ENCODE peak calls at places on chromosomes 2 and 18, in five cellular contexts. One of them, this sample, is unnamed.

GRCh38 chr18:47150029-47150823 is at the start of gene HDHD2:
- DNase-seq in BJ: peak
- DNase-seq in DMS79: peak
- DNase-seq in HFF-Myc: peak
- DNase-seq in stimulated activated CD4-positive, alpha-beta T cell treated with anti-CD3 and anti-CD28 coated beads, Interleukin-1b, Interleukin-23, amount 100 ng/mL, for 24 hours: peak
- DNase-seq in this sample: peak

GRCh38 chr18:40984856-40985255 is 970.2 kb upstream of the PIK3C3 start:
- DNase-seq in BJ: no peak
- DNase-seq in DMS79: no peak
- DNase-seq in HFF-Myc: no peak
- DNase-seq in stimulated activated CD4-positive, alpha-beta T cell treated with anti-CD3 and anti-CD28 coated beads, Interleukin-1b, Interleukin-23, amount 100 ng/mL, for 24 hours: no peak
- DNase-seq in this sample: no peak

GRCh38 chr2:239137890-239138283 is 262.9 kb downstream of the HDAC4 start:
- DNase-seq in BJ: no peak
- DNase-seq in DMS79: no peak
- DNase-seq in HFF-Myc: no peak
- DNase-seq in stimulated activated CD4-positive, alpha-beta T cell treated with anti-CD3 and anti-CD28 coated beads, Interleukin-1b, Interleukin-23, amount 100 ng/mL, for 24 hours: no peak
- DNase-seq in this sample: no peak

GRCh38 chr2:96537734-96538486 is 1.4 kb downstream of the ARID5A start:
- DNase-seq in BJ: no peak
- DNase-seq in DMS79: no peak
- DNase-seq in HFF-Myc: no peak
- DNase-seq in stimulated activated CD4-positive, alpha-beta T cell treated with anti-CD3 and anti-CD28 coated beads, Interleukin-1b, Interleukin-23, amount 100 ng/mL, for 24 hours: no peak
- DNase-seq in this sample: no peak

GRCh38 chr2:45446016-45446415 is 165.1 kb downstream of the SRBD1 start:
- DNase-seq in BJ: no peak
- DNase-seq in DMS79: no peak
- DNase-seq in HFF-Myc: no peak
- DNase-seq in stimulated activated CD4-positive, alpha-beta T cell treated with anti-CD3 and anti-CD28 coated beads, Interleukin-1b, Interleukin-23, amount 100 ng/mL, for 24 hours: no peak
- DNase-seq in this sample: no peak

GRCh38 chr2:238797537-238797936 is 50.3 kb upstream of the TWIST2 start:
- DNase-seq in BJ: no peak
- DNase-seq in DMS79: no peak
- DNase-seq in HFF-Myc: no peak
- DNase-seq in stimulated activated CD4-positive, alpha-beta T cell treated with anti-CD3 and anti-CD28 coated beads, Interleukin-1b, Interleukin-23, amount 100 ng/mL, for 24 hours: no peak
- DNase-seq in this sample: no peak

GRCh38 chr2:67037655-67038054 is 359.5 kb upstream of the ETAA1 start:
- DNase-seq in BJ: no peak
- DNase-seq in DMS79: no peak
- DNase-seq in HFF-Myc: no peak
- DNase-seq in stimulated activated CD4-positive, alpha-beta T cell treated with anti-CD3 and anti-CD28 coated beads, Interleukin-1b, Interleukin-23, amount 100 ng/mL, for 24 hours: no peak
- DNase-seq in this sample: no peak

GRCh38 chr2:5290911-5291546 is 401.2 kb upstream of the SOX11 start:
- DNase-seq in BJ: no peak
- DNase-seq in DMS79: no peak
- DNase-seq in HFF-Myc: no peak
- DNase-seq in stimulated activated CD4-positive, alpha-beta T cell treated with anti-CD3 and anti-CD28 coated beads, Interleukin-1b, Interleukin-23, amount 100 ng/mL, for 24 hours: no peak
- DNase-seq in this sample: no peak

GRCh38 chr2:110978871-110979833 is 141.6 kb upstream of the BCL2L11 start:
- DNase-seq in BJ: no peak
- DNase-seq in DMS79: no peak
- DNase-seq in HFF-Myc: no peak
- DNase-seq in stimulated activated CD4-positive, alpha-beta T cell treated with anti-CD3 and anti-CD28 coated beads, Interleukin-1b, Interleukin-23, amount 100 ng/mL, for 24 hours: no peak
- DNase-seq in this sample: no peak

GRCh38 chr2:217636578-217637267 is 366.1 kb downstream of the TNS1 start:
- DNase-seq in BJ: no peak
- DNase-seq in DMS79: no peak
- DNase-seq in HFF-Myc: no peak
- DNase-seq in stimulated activated CD4-positive, alpha-beta T cell treated with anti-CD3 and anti-CD28 coated beads, Interleukin-1b, Interleukin-23, amount 100 ng/mL, for 24 hours: no peak
- DNase-seq in this sample: no peak

GRCh38 chr18:24809173-24809955 is 348.9 kb downstream of the HRH4 start:
- DNase-seq in BJ: no peak
- DNase-seq in DMS79: no peak
- DNase-seq in HFF-Myc: no peak
- DNase-seq in stimulated activated CD4-positive, alpha-beta T cell treated with anti-CD3 and anti-CD28 coated beads, Interleukin-1b, Interleukin-23, amount 100 ng/mL, for 24 hours: no peak
- DNase-seq in this sample: no peak

GRCh38 chr18:12408247-12408869 is 629 bp downstream of the PRELID3A start:
- DNase-seq in BJ: no peak
- DNase-seq in DMS79: peak
- DNase-seq in HFF-Myc: no peak
- DNase-seq in stimulated activated CD4-positive, alpha-beta T cell treated with anti-CD3 and anti-CD28 coated beads, Interleukin-1b, Interleukin-23, amount 100 ng/mL, for 24 hours: no peak
- DNase-seq in this sample: no peak

GRCh38 chr2:27860111-27860510 is 30.1 kb downstream of the RBKS start:
- DNase-seq in BJ: peak
- DNase-seq in DMS79: no peak
- DNase-seq in HFF-Myc: no peak
- DNase-seq in stimulated activated CD4-positive, alpha-beta T cell treated with anti-CD3 and anti-CD28 coated beads, Interleukin-1b, Interleukin-23, amount 100 ng/mL, for 24 hours: no peak
- DNase-seq in this sample: no peak

GRCh38 chr18:69900941-69901340 is 46.7 kb downstream of the CD226 start:
- DNase-seq in BJ: no peak
- DNase-seq in DMS79: no peak
- DNase-seq in HFF-Myc: no peak
- DNase-seq in stimulated activated CD4-positive, alpha-beta T cell treated with anti-CD3 and anti-CD28 coated beads, Interleukin-1b, Interleukin-23, amount 100 ng/mL, for 24 hours: no peak
- DNase-seq in this sample: no peak

GRCh38 chr2:112720785-112721184 is at the start of gene NT5DC4:
- DNase-seq in BJ: no peak
- DNase-seq in DMS79: no peak
- DNase-seq in HFF-Myc: no peak
- DNase-seq in stimulated activated CD4-positive, alpha-beta T cell treated with anti-CD3 and anti-CD28 coated beads, Interleukin-1b, Interleukin-23, amount 100 ng/mL, for 24 hours: no peak
- DNase-seq in this sample: no peak

GRCh38 chr18:37563810-37564511 is 1.6 kb downstream of the CELF4 start:
- DNase-seq in BJ: no peak
- DNase-seq in DMS79: peak
- DNase-seq in HFF-Myc: no peak
- DNase-seq in stimulated activated CD4-positive, alpha-beta T cell treated with anti-CD3 and anti-CD28 coated beads, Interleukin-1b, Interleukin-23, amount 100 ng/mL, for 24 hours: no peak
- DNase-seq in this sample: no peak

GRCh38 chr2:111209045-111209514 is 88.4 kb downstream of the BCL2L11 start:
- DNase-seq in BJ: no peak
- DNase-seq in DMS79: no peak
- DNase-seq in HFF-Myc: peak
- DNase-seq in stimulated activated CD4-positive, alpha-beta T cell treated with anti-CD3 and anti-CD28 coated beads, Interleukin-1b, Interleukin-23, amount 100 ng/mL, for 24 hours: peak
- DNase-seq in this sample: no peak

GRCh38 chr2:88074854-88075292 is 7.2 kb downstream of the SMYD1 start:
- DNase-seq in BJ: peak
- DNase-seq in DMS79: no peak
- DNase-seq in HFF-Myc: peak
- DNase-seq in stimulated activated CD4-positive, alpha-beta T cell treated with anti-CD3 and anti-CD28 coated beads, Interleukin-1b, Interleukin-23, amount 100 ng/mL, for 24 hours: no peak
- DNase-seq in this sample: no peak

GRCh38 chr2:240856151-240856980 is 12.3 kb upstream of the AGXT start:
- DNase-seq in BJ: no peak
- DNase-seq in DMS79: no peak
- DNase-seq in HFF-Myc: no peak
- DNase-seq in stimulated activated CD4-positive, alpha-beta T cell treated with anti-CD3 and anti-CD28 coated beads, Interleukin-1b, Interleukin-23, amount 100 ng/mL, for 24 hours: no peak
- DNase-seq in this sample: no peak

GRCh38 chr2:47174731-47175361 is 19.7 kb upstream of the STPG4 start:
- DNase-seq in BJ: no peak
- DNase-seq in DMS79: peak
- DNase-seq in HFF-Myc: no peak
- DNase-seq in stimulated activated CD4-positive, alpha-beta T cell treated with anti-CD3 and anti-CD28 coated beads, Interleukin-1b, Interleukin-23, amount 100 ng/mL, for 24 hours: no peak
- DNase-seq in this sample: no peak

GRCh38 chr2:67290451-67290991 is 106.6 kb upstream of the ETAA1 start:
- DNase-seq in BJ: peak
- DNase-seq in DMS79: no peak
- DNase-seq in HFF-Myc: peak
- DNase-seq in stimulated activated CD4-positive, alpha-beta T cell treated with anti-CD3 and anti-CD28 coated beads, Interleukin-1b, Interleukin-23, amount 100 ng/mL, for 24 hours: no peak
- DNase-seq in this sample: no peak

GRCh38 chr2:195555971-195556370 is 101.1 kb upstream of the SLC39A10 start:
- DNase-seq in BJ: no peak
- DNase-seq in DMS79: no peak
- DNase-seq in HFF-Myc: no peak
- DNase-seq in stimulated activated CD4-positive, alpha-beta T cell treated with anti-CD3 and anti-CD28 coated beads, Interleukin-1b, Interleukin-23, amount 100 ng/mL, for 24 hours: no peak
- DNase-seq in this sample: no peak

GRCh38 chr18:499351-500229 is 911 bp downstream of the COLEC12 start:
- DNase-seq in BJ: peak
- DNase-seq in DMS79: no peak
- DNase-seq in HFF-Myc: no peak
- DNase-seq in stimulated activated CD4-positive, alpha-beta T cell treated with anti-CD3 and anti-CD28 coated beads, Interleukin-1b, Interleukin-23, amount 100 ng/mL, for 24 hours: no peak
- DNase-seq in this sample: no peak

GRCh38 chr18:36849288-36850011 is 20.5 kb downstream of the KIAA1328 start:
- DNase-seq in BJ: peak
- DNase-seq in DMS79: no peak
- DNase-seq in HFF-Myc: peak
- DNase-seq in stimulated activated CD4-positive, alpha-beta T cell treated with anti-CD3 and anti-CD28 coated beads, Interleukin-1b, Interleukin-23, amount 100 ng/mL, for 24 hours: no peak
- DNase-seq in this sample: no peak

GRCh38 chr2:236179653-236180500 is 11.7 kb upstream of the GBX2 start:
- DNase-seq in BJ: no peak
- DNase-seq in DMS79: no peak
- DNase-seq in HFF-Myc: no peak
- DNase-seq in stimulated activated CD4-positive, alpha-beta T cell treated with anti-CD3 and anti-CD28 coated beads, Interleukin-1b, Interleukin-23, amount 100 ng/mL, for 24 hours: no peak
- DNase-seq in this sample: no peak

GRCh38 chr18:72324677-72325076 is 219.5 kb downstream of the CBLN2 start:
- DNase-seq in BJ: no peak
- DNase-seq in DMS79: no peak
- DNase-seq in HFF-Myc: no peak
- DNase-seq in stimulated activated CD4-positive, alpha-beta T cell treated with anti-CD3 and anti-CD28 coated beads, Interleukin-1b, Interleukin-23, amount 100 ng/mL, for 24 hours: no peak
- DNase-seq in this sample: no peak

GRCh38 chr18:13159579-13159978 is 59.0 kb upstream of the LDLRAD4 start:
- DNase-seq in BJ: no peak
- DNase-seq in DMS79: no peak
- DNase-seq in HFF-Myc: peak
- DNase-seq in stimulated activated CD4-positive, alpha-beta T cell treated with anti-CD3 and anti-CD28 coated beads, Interleukin-1b, Interleukin-23, amount 100 ng/mL, for 24 hours: no peak
- DNase-seq in this sample: no peak

GRCh38 chr18:21897811-21898210 is 157.2 kb downstream of the MIB1 start:
- DNase-seq in BJ: no peak
- DNase-seq in DMS79: no peak
- DNase-seq in HFF-Myc: peak
- DNase-seq in stimulated activated CD4-positive, alpha-beta T cell treated with anti-CD3 and anti-CD28 coated beads, Interleukin-1b, Interleukin-23, amount 100 ng/mL, for 24 hours: no peak
- DNase-seq in this sample: no peak

GRCh38 chr2:240575101-240575965 is 7.0 kb downstream of the RNPEPL1 start:
- DNase-seq in BJ: no peak
- DNase-seq in DMS79: no peak
- DNase-seq in HFF-Myc: no peak
- DNase-seq in stimulated activated CD4-positive, alpha-beta T cell treated with anti-CD3 and anti-CD28 coated beads, Interleukin-1b, Interleukin-23, amount 100 ng/mL, for 24 hours: no peak
- DNase-seq in this sample: no peak

GRCh38 chr2:101538076-101538475 is 63.2 kb upstream of the RFX8 start:
- DNase-seq in BJ: no peak
- DNase-seq in DMS79: no peak
- DNase-seq in HFF-Myc: no peak
- DNase-seq in stimulated activated CD4-positive, alpha-beta T cell treated with anti-CD3 and anti-CD28 coated beads, Interleukin-1b, Interleukin-23, amount 100 ng/mL, for 24 hours: no peak
- DNase-seq in this sample: no peak

GRCh38 chr2:143629344-143629743 is 500.1 kb downstream of the ARHGAP15 start:
- DNase-seq in BJ: peak
- DNase-seq in DMS79: no peak
- DNase-seq in HFF-Myc: no peak
- DNase-seq in stimulated activated CD4-positive, alpha-beta T cell treated with anti-CD3 and anti-CD28 coated beads, Interleukin-1b, Interleukin-23, amount 100 ng/mL, for 24 hours: no peak
- DNase-seq in this sample: no peak